ENCODE peak calls at places on chromosome 17, in five cellular contexts. Q is head of caudate nucleus; J is stimulated activated CD8-positive, alpha-beta memory T cell treated with anti-CD3 and anti-CD28 coated beads, Interleukin-4, amount 100 ng/mL, for 1 hour; U is mucosa of descending colon; L is mesenteric fat pad. Z is an unnamed sample.

GRCh38 chr17:10842658-10843057 is 4.8 kb upstream of the PIRT start:
- DNase-seq in Q (no peak), J (no peak), U (no peak), L (no peak), Z (no peak)

GRCh38 chr17:41919165-41919817 is 540 bp upstream of the ACLY start:
- DNase-seq in Q (no peak), J (no peak), U (no peak), L (no peak), Z (no peak)

GRCh38 chr17:49787932-49788442 is 494 bp upstream of the KAT7 start:
- DNase-seq in Q (no peak), J (no peak), U (peak; percentile 38), L (no peak), Z (no peak)

GRCh38 chr17:76721463-76721862 is 4.9 kb downstream of the JMJD6 start:
- DNase-seq in Q (no peak), J (no peak), U (no peak), L (peak; percentile 69), Z (no peak)

GRCh38 chr17:34357398-34357797 is 1.1 kb downstream of the CCL13 start:
- DNase-seq in Q (no peak), J (no peak), U (no peak), L (no peak), Z (no peak)

GRCh38 chr17:45221081-45221996 is at the start of gene FMNL1:
- DNase-seq in Q (no peak), J (no peak), U (peak; percentile 59), L (no peak), Z (no peak)

GRCh38 chr17:12256380-12256995 is 235.8 kb downstream of the MAP2K4 start:
- DNase-seq in Q (peak; percentile 28), J (no peak), U (peak; percentile 53), L (no peak), Z (peak; percentile 10)

GRCh38 chr17:17540935-17541639 is 44.9 kb upstream of the RASD1 start:
- DNase-seq in Q (no peak), J (no peak), U (no peak), L (no peak), Z (no peak)

GRCh38 chr17:50772251-50772650 is 4.9 kb upstream of the ANKRD40CL start:
- DNase-seq in Q (no peak), J (no peak), U (no peak), L (peak; percentile 45), Z (peak; percentile 55)

GRCh38 chr17:67974598-67975066 is 21.6 kb downstream of the C17orf58 start:
- DNase-seq in Q (no peak), J (no peak), U (no peak), L (no peak), Z (no peak)

GRCh38 chr17:81837641-81838040 is 2.8 kb upstream of the PPP1R27 start:
- DNase-seq in Q (no peak), J (no peak), U (no peak), L (no peak), Z (no peak)

GRCh38 chr17:12107905-12108304 is 87.2 kb downstream of the MAP2K4 start:
- DNase-seq in Q (no peak), J (no peak), U (no peak), L (no peak), Z (no peak)

GRCh38 chr17:12229315-12229714 is 208.6 kb downstream of the MAP2K4 start:
- DNase-seq in Q (no peak), J (no peak), U (no peak), L (no peak), Z (no peak)

GRCh38 chr17:1038459-1039118 is 41.7 kb downstream of the TIMM22 start:
- DNase-seq in Q (no peak), J (no peak), U (no peak), L (no peak), Z (no peak)